ENCODE peak calls at places on chromosomes 13 and 19, in four cellular contexts. One of them, this sample, is unnamed.

GRCh38 chr19:23403024-23403423 is 7.8 kb upstream of the ZNF91 start:
- DNase-seq in EH: no peak
- DNase-seq in HT1080: no peak
- DNase-seq in NCI-H748 treated with DMSO at 0.1 percent for 48 hours: no peak
- DNase-seq in this sample: no peak

GRCh38 chr19:48385461-48386087 is 5.8 kb downstream of the KDELR1 start:
- DNase-seq in NCI-H748 treated with DMSO at 0.1 percent for 48 hours: no peak
- DNase-seq in HT1080: no peak
- DNase-seq in EH: no peak
- DNase-seq in this sample: no peak

GRCh38 chr13:108070925-108071324 is 144.4 kb downstream of the LIG4 start:
- DNase-seq in NCI-H748 treated with DMSO at 0.1 percent for 48 hours: no peak
- DNase-seq in EH: no peak
- DNase-seq in HT1080: peak
- DNase-seq in this sample: no peak

GRCh38 chr13:97074618-97075017 is 80.3 kb upstream of the OXGR1 start:
- DNase-seq in EH: no peak
- DNase-seq in NCI-H748 treated with DMSO at 0.1 percent for 48 hours: no peak
- DNase-seq in HT1080: no peak
- DNase-seq in this sample: no peak

GRCh38 chr19:17266589-17266974 is 661 bp upstream of the BABAM1 start:
- DNase-seq in EH: no peak
- DNase-seq in NCI-H748 treated with DMSO at 0.1 percent for 48 hours: no peak
- DNase-seq in HT1080: no peak
- DNase-seq in this sample: no peak

GRCh38 chr13:46374710-46375109 is 12.3 kb downstream of the RUBCNL start:
- DNase-seq in EH: no peak
- DNase-seq in NCI-H748 treated with DMSO at 0.1 percent for 48 hours: no peak
- DNase-seq in HT1080: peak
- DNase-seq in this sample: no peak

GRCh38 chr13:42786696-42787095 is 5.3 kb downstream of the FAM216B start:
- DNase-seq in EH: no peak
- DNase-seq in HT1080: no peak
- DNase-seq in NCI-H748 treated with DMSO at 0.1 percent for 48 hours: no peak
- DNase-seq in this sample: no peak

GRCh38 chr13:32639502-32640105 is 53.4 kb downstream of the PDS5B start:
- DNase-seq in NCI-H748 treated with DMSO at 0.1 percent for 48 hours: peak
- DNase-seq in EH: peak
- DNase-seq in HT1080: peak
- DNase-seq in this sample: peak

GRCh38 chr19:43532571-43532961 is 422 bp upstream of the ZNF575 start:
- DNase-seq in EH: no peak
- DNase-seq in NCI-H748 treated with DMSO at 0.1 percent for 48 hours: peak
- DNase-seq in HT1080: peak
- DNase-seq in this sample: peak

GRCh38 chr19:41709951-41710645 is 1.7 kb downstream of the CEACAM5 start:
- DNase-seq in EH: no peak
- DNase-seq in NCI-H748 treated with DMSO at 0.1 percent for 48 hours: no peak
- DNase-seq in HT1080: no peak
- DNase-seq in this sample: no peak

GRCh38 chr19:4713384-4713951 is 10.2 kb downstream of the DPP9 start:
- DNase-seq in EH: peak
- DNase-seq in HT1080: peak
- DNase-seq in NCI-H748 treated with DMSO at 0.1 percent for 48 hours: no peak
- DNase-seq in this sample: peak

GRCh38 chr19:41548954-41549688 is 26.8 kb upstream of the CEACAM21 start:
- DNase-seq in EH: no peak
- DNase-seq in HT1080: no peak
- DNase-seq in NCI-H748 treated with DMSO at 0.1 percent for 48 hours: no peak
- DNase-seq in this sample: no peak

GRCh38 chr13:112768795-112769411 is 79.1 kb downstream of the ATP11A start:
- DNase-seq in NCI-H748 treated with DMSO at 0.1 percent for 48 hours: no peak
- DNase-seq in EH: no peak
- DNase-seq in HT1080: no peak
- DNase-seq in this sample: no peak

GRCh38 chr13:76516013-76516412 is 370.2 kb downstream of the KCTD12 start:
- DNase-seq in HT1080: peak
- DNase-seq in EH: peak
- DNase-seq in NCI-H748 treated with DMSO at 0.1 percent for 48 hours: no peak
- DNase-seq in this sample: peak

GRCh38 chr19:48373567-48373966 is 9.4 kb downstream of the SYNGR4 start:
- DNase-seq in NCI-H748 treated with DMSO at 0.1 percent for 48 hours: no peak
- DNase-seq in EH: no peak
- DNase-seq in HT1080: no peak
- DNase-seq in this sample: no peak

GRCh38 chr13:70253834-70254233 is 145.6 kb upstream of the KLHL1 start:
- DNase-seq in NCI-H748 treated with DMSO at 0.1 percent for 48 hours: peak
- DNase-seq in EH: no peak
- DNase-seq in HT1080: peak
- DNase-seq in this sample: no peak

GRCh38 chr13:29562762-29563161 is 32.7 kb downstream of the SLC7A1 start:
- DNase-seq in HT1080: no peak
- DNase-seq in NCI-H748 treated with DMSO at 0.1 percent for 48 hours: no peak
- DNase-seq in EH: peak
- DNase-seq in this sample: no peak

GRCh38 chr13:45598597-45598996 is 16.9 kb downstream of the ERICH6B start:
- DNase-seq in HT1080: no peak
- DNase-seq in EH: no peak
- DNase-seq in NCI-H748 treated with DMSO at 0.1 percent for 48 hours: no peak
- DNase-seq in this sample: no peak

GRCh38 chr19:49761625-49762311 is 1.3 kb downstream of the TSKS start:
- DNase-seq in EH: peak
- DNase-seq in NCI-H748 treated with DMSO at 0.1 percent for 48 hours: no peak
- DNase-seq in HT1080: no peak
- DNase-seq in this sample: peak

GRCh38 chr13:26653310-26653709 is 95.8 kb downstream of the WASF3 start:
- DNase-seq in NCI-H748 treated with DMSO at 0.1 percent for 48 hours: no peak
- DNase-seq in HT1080: peak
- DNase-seq in EH: peak
- DNase-seq in this sample: peak

GRCh38 chr13:89748716-89749115 is 1598.8 kb upstream of the MIR17HG start:
- DNase-seq in NCI-H748 treated with DMSO at 0.1 percent for 48 hours: no peak
- DNase-seq in HT1080: no peak
- DNase-seq in EH: no peak
- DNase-seq in this sample: no peak

GRCh38 chr13:24075137-24075975 is 85.2 kb upstream of the SPATA13 start:
- DNase-seq in EH: no peak
- DNase-seq in NCI-H748 treated with DMSO at 0.1 percent for 48 hours: no peak
- DNase-seq in HT1080: no peak
- DNase-seq in this sample: peak

GRCh38 chr19:52297601-52298358 is 811 bp downstream of the ZNF480 start:
- DNase-seq in HT1080: no peak
- DNase-seq in EH: peak
- DNase-seq in NCI-H748 treated with DMSO at 0.1 percent for 48 hours: peak
- DNase-seq in this sample: no peak

GRCh38 chr13:102800145-102801041 is 1.5 kb downstream of the BIVM start:
- DNase-seq in NCI-H748 treated with DMSO at 0.1 percent for 48 hours: peak
- DNase-seq in HT1080: peak
- DNase-seq in EH: peak
- DNase-seq in this sample: peak

GRCh38 chr13:25934127-25934526 is 117.7 kb downstream of the SHISA2 start:
- DNase-seq in EH: no peak
- DNase-seq in NCI-H748 treated with DMSO at 0.1 percent for 48 hours: no peak
- DNase-seq in HT1080: no peak
- DNase-seq in this sample: no peak

GRCh38 chr13:24911135-24911524 is 147.2 kb downstream of the RNF17 start:
- DNase-seq in EH: peak
- DNase-seq in NCI-H748 treated with DMSO at 0.1 percent for 48 hours: no peak
- DNase-seq in HT1080: peak
- DNase-seq in this sample: peak

GRCh38 chr19:29171525-29171924 is 41.4 kb downstream of the UQCRFS1 start:
- DNase-seq in HT1080: no peak
- DNase-seq in NCI-H748 treated with DMSO at 0.1 percent for 48 hours: no peak
- DNase-seq in EH: no peak
- DNase-seq in this sample: no peak

GRCh38 chr19:13033819-13034611 is 38.7 kb downstream of the NFIX start:
- DNase-seq in NCI-H748 treated with DMSO at 0.1 percent for 48 hours: no peak
- DNase-seq in EH: peak
- DNase-seq in HT1080: peak
- DNase-seq in this sample: peak

GRCh38 chr13:106034201-106034600 is 501.3 kb downstream of the EFNB2 start:
- DNase-seq in EH: no peak
- DNase-seq in NCI-H748 treated with DMSO at 0.1 percent for 48 hours: no peak
- DNase-seq in HT1080: no peak
- DNase-seq in this sample: peak

GRCh38 chr19:5934779-5935472 is 20.9 kb downstream of the CAPS start:
- DNase-seq in EH: peak
- DNase-seq in HT1080: no peak
- DNase-seq in NCI-H748 treated with DMSO at 0.1 percent for 48 hours: no peak
- DNase-seq in this sample: no peak

GRCh38 chr13:103188688-103189326 is 122.6 kb upstream of the SLC10A2 start:
- DNase-seq in NCI-H748 treated with DMSO at 0.1 percent for 48 hours: peak
- DNase-seq in HT1080: peak
- DNase-seq in EH: peak
- DNase-seq in this sample: peak

GRCh38 chr19:38055655-38056521 is 148.9 kb downstream of the SIPA1L3 start:
- DNase-seq in HT1080: no peak
- DNase-seq in EH: peak
- DNase-seq in NCI-H748 treated with DMSO at 0.1 percent for 48 hours: no peak
- DNase-seq in this sample: no peak

GRCh38 chr19:18208098-18208951 is 4.5 kb upstream of the RAB3A start:
- DNase-seq in HT1080: no peak
- DNase-seq in NCI-H748 treated with DMSO at 0.1 percent for 48 hours: peak
- DNase-seq in EH: peak
- DNase-seq in this sample: no peak

GRCh38 chr19:49468746-49469447 is 5.1 kb upstream of the FLT3LG start:
- DNase-seq in NCI-H748 treated with DMSO at 0.1 percent for 48 hours: no peak
- DNase-seq in HT1080: no peak
- DNase-seq in EH: peak
- DNase-seq in this sample: peak

GRCh38 chr19:46907880-46908279 is 47.1 kb downstream of the ARHGAP35 start:
- DNase-seq in EH: no peak
- DNase-seq in HT1080: no peak
- DNase-seq in NCI-H748 treated with DMSO at 0.1 percent for 48 hours: no peak
- DNase-seq in this sample: no peak

GRCh38 chr13:46278474-46278873 is 66.7 kb downstream of the LRRC63 start:
- DNase-seq in NCI-H748 treated with DMSO at 0.1 percent for 48 hours: no peak
- DNase-seq in HT1080: no peak
- DNase-seq in EH: no peak
- DNase-seq in this sample: no peak

GRCh38 chr19:13181747-13182388 is 31.7 kb downstream of the IER2 start:
- DNase-seq in NCI-H748 treated with DMSO at 0.1 percent for 48 hours: no peak
- DNase-seq in EH: peak
- DNase-seq in HT1080: no peak
- DNase-seq in this sample: peak

GRCh38 chr19:45676851-45677263 is 8.8 kb downstream of the GIPR start:
- DNase-seq in HT1080: no peak
- DNase-seq in NCI-H748 treated with DMSO at 0.1 percent for 48 hours: no peak
- DNase-seq in EH: no peak
- DNase-seq in this sample: no peak

This sample was measured in M059J.